ENCODE peak calls at places on chromosome 11, in seven cellular contexts. A is HFF-Myc, E is kidney tubule cell, V is NCI-H2081, W is activated T-helper 1 cell treated with Interleukin-2 at 50 U/mL for 16 hours, Y is astrocyte of the hippocampus, J is GF-D8. P is an unnamed sample.

GRCh38 chr11:12074529-12075195 is 35.7 kb upstream of the MICAL2 start:
- DNase-seq in A (no peak), E (peak), V (no peak), W (no peak), Y (no peak), J (no peak), P (no peak)

GRCh38 chr11:119874660-119875238 is 145.7 kb upstream of the NECTIN1 start:
- DNase-seq in A (no peak), E (no peak), V (no peak), W (no peak), Y (no peak), J (no peak), P (no peak)

GRCh38 chr11:92707173-92707619 is 262.3 kb upstream of the MTNR1B start:
- DNase-seq in A (no peak), E (peak), V (peak), W (no peak), Y (peak), J (no peak), P (no peak)

GRCh38 chr11:44893250-44894216 is 57.1 kb downstream of the TP53I11 start:
- DNase-seq in A (no peak), E (no peak), V (peak), W (no peak), Y (peak), J (no peak), P (no peak)

GRCh38 chr11:68328374-68329091 is 16.1 kb downstream of the LRP5 start:
- DNase-seq in A (no peak), E (peak), V (no peak), W (no peak), Y (peak), J (peak), P (no peak)

GRCh38 chr11:29093416-29093815 is 923.4 kb downstream of the KCNA4 start:
- DNase-seq in A (peak), E (peak), V (no peak), W (no peak), Y (peak), J (no peak), P (peak)

GRCh38 chr11:17978553-17979287 is 34.1 kb downstream of the SERGEF start:
- DNase-seq in A (no peak), E (peak), V (peak), W (no peak), Y (peak), J (no peak), P (peak)

GRCh38 chr11:71238941-71239340 is 13.4 kb downstream of the SHANK2 start:
- DNase-seq in A (no peak), E (no peak), V (no peak), W (no peak), Y (no peak), J (no peak), P (no peak)

GRCh38 chr11:62974848-62975522 is 9.8 kb downstream of the SLC22A6 start:
- DNase-seq in A (peak), E (peak), V (peak), W (no peak), Y (peak), J (no peak), P (no peak)

GRCh38 chr11:79461144-79461543 is 20.3 kb upstream of the TENM4 start:
- DNase-seq in A (no peak), E (peak), V (no peak), W (no peak), Y (peak), J (no peak), P (peak)

GRCh38 chr11:110000045-110000502 is 93.1 kb upstream of the ZC3H12C start:
- DNase-seq in A (peak), E (peak), V (no peak), W (no peak), Y (peak), J (no peak), P (peak)

GRCh38 chr11:27721505-27722116 is 21.4 kb upstream of the BDNF start:
- DNase-seq in A (no peak), E (no peak), V (no peak), W (no peak), Y (no peak), J (peak), P (no peak)

GRCh38 chr11:122046846-122047245 is 69.2 kb downstream of the BLID start:
- DNase-seq in A (no peak), E (no peak), V (no peak), W (no peak), Y (peak), J (no peak), P (no peak)